ENCODE peak calls at places on chromosome 1, in nine cellular contexts. F is sigmoid colon, D is transverse colon, Z is prostate gland, W is esophagus muscularis mucosa, P is spleen, G is K562, I is HCT116, B is suprapubic skin. J is an unnamed sample.

GRCh38 chr1:14970799-14971141 is 182.8 kb upstream of the TMEM51 start:
- DNase-seq in D (no peak), B (no peak), I (no peak), P (no peak), Z (no peak), W (no peak), G (no peak), F (no peak), J (no peak)

GRCh38 chr1:31788825-31789256 is 24.7 kb upstream of the ADGRB2 start:
- DNase-seq in Z (no peak), I (no peak), W (no peak), D (no peak), F (no peak), B (no peak), P (no peak), G (no peak), J (no peak)

GRCh38 chr1:209689484-209689883 is 14.3 kb downstream of the G0S2 start:
- DNase-seq in P (no peak), D (no peak), B (no peak), W (no peak), Z (no peak), G (no peak), I (no peak), F (no peak), J (no peak)

GRCh38 chr1:212498243-212498642 is 65.5 kb downstream of the NENF start:
- DNase-seq in W (no peak), F (no peak), I (no peak), Z (no peak), P (no peak), D (no peak), B (no peak), G (no peak), J (no peak)

GRCh38 chr1:41417335-41417682 is 56.1 kb downstream of the FOXO6 start:
- DNase-seq in F (no peak), P (no peak), G (no peak), W (no peak), B (no peak), Z (no peak), I (no peak), D (no peak), J (no peak)

GRCh38 chr1:229557913-229558414 is 543 bp downstream of the ABCB10 start:
- DNase-seq in I (no peak), G (peak; percentile 62), Z (peak; percentile 23), W (no peak), P (peak; percentile 91), B (peak; percentile 80), D (peak; percentile 54), F (peak; percentile 75), J (no peak)

GRCh38 chr1:69290266-69290665 is 277.5 kb upstream of the LRRC7 start:
- DNase-seq in P (no peak), G (no peak), B (no peak), F (no peak), I (no peak), Z (no peak), D (no peak), W (no peak), J (no peak)

GRCh38 chr1:54811739-54812655 is 10.9 kb upstream of the TTC22 start:
- DNase-seq in W (no peak), G (no peak), F (no peak), B (peak; percentile 53), I (no peak), D (peak; percentile 7), P (no peak), Z (no peak), J (no peak)

GRCh38 chr1:39901486-39902120 is at the start of gene MYCL:
- DNase-seq in F (peak; percentile 69), W (no peak), D (peak; percentile 90), Z (peak; percentile 94), I (peak; percentile 87), G (peak; percentile 93), P (peak; percentile 90), B (peak; percentile 82), J (peak; percentile 73)

GRCh38 chr1:3610165-3610822 is 1.0 kb downstream of the MEGF6 start:
- DNase-seq in Z (no peak), G (no peak), W (no peak), F (no peak), I (no peak), D (no peak), P (no peak), B (no peak), J (no peak)

GRCh38 chr1:66525086-66525485 is 8.9 kb upstream of the SGIP1 start:
- DNase-seq in B (no peak), I (no peak), G (no peak), Z (no peak), F (no peak), W (no peak), P (no peak), D (no peak), J (no peak)

GRCh38 chr1:234214129-234214910 is 158.9 kb upstream of the COA6 start:
- DNase-seq in I (no peak), D (peak; percentile 14), W (peak; percentile 91), P (peak; percentile 85), F (peak; percentile 74), Z (peak; percentile 28), G (no peak), B (no peak), J (peak; percentile 59)

GRCh38 chr1:9755441-9755995 is 68.2 kb downstream of the CLSTN1 start:
- DNase-seq in F (no peak), I (no peak), P (peak; percentile 35), D (no peak), B (no peak), G (no peak), Z (no peak), W (no peak), J (no peak)

GRCh38 chr1:151165738-151166505 is at the start of the genes LYSMD1 and SCNM1:
- DNase-seq in F (peak; percentile 99), G (peak; percentile 88), P (peak; percentile 97), D (peak; percentile 98), W (peak; percentile 99), B (peak; percentile 97), Z (peak; percentile 98), I (peak; percentile 97), J (peak; percentile 97)
- TF ChIP-seq POLR2A in F (peak; percentile 27), G (peak; percentile 81), P (peak; percentile 91), D (peak; percentile 62), W (no peak), B (no peak), Z (peak; percentile 33), I (peak; percentile 69), J (no peak)

GRCh38 chr1:228363686-228364067 is 43.0 kb downstream of the TRIM11 start:
- DNase-seq in P (peak; percentile 58), W (no peak), Z (no peak), F (peak; percentile 59), I (no peak), B (no peak), G (no peak), D (no peak), J (no peak)

GRCh38 chr1:228366062-228366850 is 40.4 kb downstream of the TRIM11 start:
- DNase-seq in Z (no peak), D (no peak), F (peak; percentile 56), I (no peak), B (peak; percentile 77), W (no peak), P (no peak), G (no peak), J (peak; percentile 43)

GRCh38 chr1:228365321-228366061 is 41.1 kb downstream of the TRIM11 start:
- DNase-seq in I (no peak), D (no peak), B (no peak), G (no peak), P (no peak), Z (no peak), W (no peak), F (peak; percentile 60), J (no peak)

GRCh38 chr1:228364068-228364705 is 42.4 kb downstream of the TRIM11 start:
- DNase-seq in D (no peak), W (no peak), B (no peak), G (no peak), P (peak; percentile 55), F (peak; percentile 56), Z (no peak), I (no peak), J (no peak)

DNA sequence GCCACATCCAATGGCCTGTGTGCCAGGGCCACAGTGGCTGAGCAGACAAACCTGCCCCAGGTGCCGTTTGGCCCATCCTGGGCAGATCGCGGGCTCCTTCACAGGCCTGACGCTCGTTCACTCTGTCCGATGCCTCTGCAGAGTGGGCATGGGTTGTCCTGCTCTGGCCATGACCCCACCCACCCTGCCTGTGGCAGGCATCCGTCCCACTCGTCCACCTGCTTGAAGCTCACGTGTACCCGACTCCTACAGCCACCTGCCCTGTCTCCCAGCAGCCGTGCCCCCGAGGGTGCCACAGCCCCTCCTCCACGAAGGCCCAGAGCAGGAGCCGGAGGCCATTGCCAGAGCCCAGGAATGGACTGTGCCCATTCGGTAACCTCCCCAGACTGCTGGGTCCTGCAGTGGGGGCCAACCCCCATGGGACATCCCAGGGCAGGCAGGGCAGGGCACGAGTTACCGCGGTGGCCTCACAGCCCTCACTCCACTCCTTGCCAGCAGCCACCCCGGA is 41.9 kb downstream of the TRIM11 start:
- DNase-seq in D (no peak), F (peak; percentile 59), G (no peak), W (no peak), Z (no peak), P (peak; percentile 71), B (no peak), I (no peak), J (no peak)
- TF ChIP-seq POLR2AphosphoS5 in D (no peak), F (no peak), G (no peak), W (no peak), Z (no peak), P (no peak), B (no peak), I (no peak), J (no peak)

DNA sequence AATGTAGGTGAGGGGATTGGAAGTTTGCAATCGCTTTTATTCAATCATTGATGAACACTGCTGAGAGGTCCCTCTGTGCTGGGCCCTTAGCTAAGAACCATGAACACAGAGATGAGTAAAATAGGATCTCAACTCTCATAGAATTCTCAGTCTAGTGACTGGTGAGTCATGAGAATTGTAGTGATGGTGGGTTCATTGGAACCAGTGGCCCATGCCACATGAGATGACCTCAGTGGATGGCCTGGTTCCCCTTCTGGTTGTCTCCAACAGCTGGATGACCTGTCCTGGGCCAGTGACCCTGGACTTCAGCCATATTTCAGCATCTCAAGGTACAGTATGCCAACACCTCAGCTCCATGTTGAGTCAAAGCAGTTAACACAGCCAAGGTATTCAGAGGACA is 21.3 kb upstream of the S100A10 start:
- DNase-seq in D (no peak), Z (no peak), G (no peak), F (no peak), W (no peak), B (no peak), P (no peak), I (no peak), J (no peak)
- H3K4me3 ChIP-seq in D (no peak overlapping the region), Z (no peak overlapping the region), G (no peak overlapping the region), F (no peak overlapping the region), W (no peak overlapping the region), B (no peak overlapping the region), P (no peak overlapping the region), I (no peak overlapping the region), J (no peak overlapping the region)

DNA sequence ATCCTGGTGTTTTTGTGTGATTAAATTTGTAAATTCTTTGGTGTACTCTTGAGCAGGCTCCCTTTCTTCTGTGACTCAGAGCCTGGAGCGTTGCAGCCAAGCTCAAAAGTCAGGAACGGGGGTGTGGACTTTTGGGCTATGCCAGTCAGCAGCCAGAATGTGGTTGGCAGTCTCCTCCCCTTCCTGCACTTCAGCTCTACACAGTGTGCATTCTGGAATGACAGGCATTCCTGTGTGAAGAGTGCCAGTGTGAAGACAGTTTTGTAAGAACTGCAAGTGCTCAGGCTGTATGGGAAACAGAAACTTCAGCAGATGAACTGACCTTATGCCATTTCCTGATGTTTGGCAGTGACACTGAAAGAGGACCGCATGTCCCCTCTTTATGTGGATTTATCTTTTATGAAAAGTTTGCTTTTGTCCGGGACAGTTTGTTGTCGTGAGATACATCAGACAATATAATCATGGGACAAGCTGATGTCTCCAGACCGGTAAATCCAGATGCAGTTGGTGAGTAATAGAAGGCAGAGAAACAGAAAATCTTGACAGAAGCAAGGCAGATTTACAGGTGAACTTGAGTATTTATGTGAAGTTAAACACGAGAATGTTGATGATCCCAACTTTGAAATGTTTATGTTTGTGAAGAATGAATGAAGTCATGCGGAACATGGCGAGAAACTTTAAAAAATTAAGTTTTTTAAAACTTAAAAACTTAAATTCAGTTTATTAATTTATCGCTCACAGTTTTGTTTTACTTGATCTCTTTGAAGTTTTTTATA is 67.7 kb upstream of the RCC1 start:
- DNase-seq in Z (peak; percentile 93), F (peak; percentile 89), P (peak; percentile 73), B (peak; percentile 85), D (peak; percentile 73), W (peak; percentile 93), I (peak; percentile 92), G (no peak), J (peak; percentile 93)
- TF ChIP-seq POLR2A in Z (peak; percentile 69), F (peak; percentile 14), P (no peak), B (no peak), D (peak; percentile 32), W (peak; percentile 53), I (peak; percentile 73), G (no peak), J (peak; percentile 48)

J was measured in breast epithelium.